ENCODE peak calls at places on chromosomes 11 and 22, in seven cellular contexts. A is left ventricle myocardium inferior; Q is CD4-positive, alpha-beta memory T cell; G is MM.1S; B is Caco-2; N is cardiac muscle cell; U is upper lobe of left lung. J is an unnamed sample.
A peak's percentile ranks its signal among the peaks of the same experiment; 100 is the strongest.

GRCh38 chr11:61027141-61027840 is 55.8 kb downstream of the CD6 start:
- DNase-seq in B (no peak), U (no peak), A (no peak), G (no peak), N (no peak), Q (no peak), J (peak; percentile 66)

GRCh38 chr22:38751422-38752346 is 4.1 kb downstream of the SUN2 start:
- DNase-seq in B (no peak), A (peak; percentile 41), G (peak; percentile 92), U (peak; percentile 81), N (no peak), Q (peak; percentile 90), J (peak; percentile 93)

GRCh38 chr11:92099183-92099582 is 125.4 kb upstream of the FAT3 start:
- DNase-seq in Q (no peak), A (no peak), G (no peak), N (no peak), U (no peak), B (no peak), J (no peak)

GRCh38 chr22:35629406-35630234 is 12.5 kb upstream of the MB start:
- DNase-seq in B (peak; percentile 47), A (no peak), Q (peak; percentile 20), N (peak; percentile 98), U (peak; percentile 61), G (peak; percentile 31), J (peak; percentile 23)

GRCh38 chr11:29310706-29311342 is 706.0 kb downstream of the KCNA4 start:
- DNase-seq in U (no peak), B (no peak), Q (no peak), G (no peak), N (no peak), A (no peak), J (no peak)

GRCh38 chr22:35839811-35840739 is 122.4 kb downstream of the APOL5 start:
- DNase-seq in N (peak; percentile 98), Q (no peak), B (peak; percentile 88), U (peak; percentile 84), G (peak; percentile 79), A (peak; percentile 82), J (no peak)

GRCh38 chr22:37569921-37570660 is 9.8 kb downstream of the LGALS2 start:
- DNase-seq in A (no peak), Q (no peak), U (peak; percentile 82), B (no peak), G (no peak), N (no peak), J (no peak)

GRCh38 chr11:115706735-115707134 is 202.5 kb upstream of the CADM1 start:
- DNase-seq in G (no peak), A (no peak), Q (no peak), U (no peak), B (no peak), N (no peak), J (no peak)

GRCh38 chr11:65585396-65586246 is 9.8 kb downstream of the EHBP1L1 start:
- DNase-seq in A (no peak), U (no peak), B (no peak), N (no peak), G (no peak), Q (no peak), J (no peak)

GRCh38 chr11:4459470-4459869 is 10.4 kb downstream of the OR52K2 start:
- DNase-seq in U (peak; percentile 62), A (no peak), N (no peak), B (no peak), G (no peak), Q (no peak), J (no peak)

GRCh38 chr11:13384837-13385417 is 78.1 kb downstream of the BTBD10 start:
- DNase-seq in U (no peak), G (peak; percentile 25), Q (peak; percentile 11), B (peak; percentile 53), N (peak; percentile 71), A (no peak), J (peak; percentile 29)

GRCh38 chr11:58616594-58616993 is 5.9 kb upstream of the CNTF start:
- DNase-seq in B (no peak), N (peak; percentile 92), A (peak; percentile 35), U (no peak), G (no peak), Q (no peak), J (no peak)

GRCh38 chr11:67024410-67024809 is 1.5 kb downstream of the SYT12 start:
- DNase-seq in N (no peak), B (no peak), A (no peak), G (peak; percentile 66), U (no peak), Q (peak; percentile 64), J (peak; percentile 52)

GRCh38 chr11:11973361-11973800 is 35.0 kb downstream of the DKK3 start:
- DNase-seq in Q (no peak), A (peak; percentile 82), G (no peak), U (peak; percentile 34), N (peak; percentile 75), B (no peak), J (no peak)

GRCh38 chr22:30424471-30425326 is 869 bp upstream of the MTFP1 start:
- DNase-seq in B (no peak), A (no peak), U (no peak), N (no peak), G (peak; percentile 40), Q (no peak), J (no peak)

GRCh38 chr22:29737251-29738117 is 17.7 kb downstream of the CABP7 start:
- DNase-seq in A (peak; percentile 22), B (no peak), Q (no peak), U (no peak), N (no peak), G (no peak), J (no peak)

GRCh38 chr11:118939948-118940598 is 14.3 kb upstream of the BCL9L start:
- DNase-seq in N (peak; percentile 65), G (peak; percentile 34), Q (peak; percentile 47), A (no peak), U (no peak), B (no peak), J (peak; percentile 82)

GRCh38 chr11:69055598-69056516 is 7.1 kb downstream of the TPCN2 start:
- DNase-seq in B (no peak), Q (no peak), A (peak; percentile 60), U (peak; percentile 71), N (no peak), G (peak; percentile 92), J (no peak)

GRCh38 chr11:3920148-3920852 is 64.8 kb downstream of the STIM1 start:
- DNase-seq in A (no peak), Q (peak; percentile 46), G (peak; percentile 42), B (no peak), U (peak; percentile 75), N (peak; percentile 82), J (peak; percentile 39)

DNA sequence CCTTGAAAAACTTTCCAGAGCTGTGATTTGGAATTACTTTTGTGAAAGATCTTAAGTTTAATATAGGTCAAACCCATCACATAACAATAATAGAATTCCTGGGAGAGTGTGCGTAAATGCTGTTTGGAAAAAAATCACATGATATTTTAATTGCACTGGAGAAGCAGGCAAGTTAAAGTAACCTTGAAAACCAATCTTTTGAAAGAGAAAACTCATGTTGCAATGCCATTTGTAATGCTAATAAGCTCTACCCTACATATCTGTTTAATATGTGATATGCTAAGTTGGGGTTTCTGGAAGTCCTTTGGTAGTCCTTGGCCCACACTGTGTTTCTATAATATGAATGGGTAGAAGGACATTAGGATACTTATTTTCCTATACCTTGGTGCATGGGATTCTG is 370.4 kb downstream of the DDX10 start:
- DNase-seq in Q (no peak), G (no peak), U (no peak), N (no peak), B (no peak), A (no peak), J (no peak)
- H3K4me1 ChIP-seq in Q (no peaks in the 10 kb centered on the region), G (no peaks in the 10 kb centered on the region), U (no peaks in the 10 kb centered on the region), N (no peaks in the 10 kb centered on the region), B (no peaks in the 10 kb centered on the region), A (no peaks in the 10 kb centered on the region), J (no peaks in the 10 kb centered on the region)

GRCh38 chr22:27099896-27100295 is 442.5 kb downstream of the MIAT start:
- DNase-seq in B (no peak), U (no peak), G (no peak), A (no peak), Q (no peak), N (no peak), J (no peak)

GRCh38 chr22:27100323-27100722 is 442.9 kb downstream of the MIAT start:
- DNase-seq in N (no peak), U (no peak), Q (no peak), A (peak; percentile 52), B (no peak), G (no peak), J (no peak)

GRCh38 chr22:27101288-27101687 is 443.9 kb downstream of the MIAT start:
- DNase-seq in B (no peak), N (no peak), U (no peak), Q (no peak), G (no peak), A (no peak), J (no peak)

GRCh38 chr22:27097933-27098332 is 440.5 kb downstream of the MIAT start:
- DNase-seq in A (no peak), U (no peak), G (no peak), B (no peak), Q (no peak), N (no peak), J (no peak)

DNA sequence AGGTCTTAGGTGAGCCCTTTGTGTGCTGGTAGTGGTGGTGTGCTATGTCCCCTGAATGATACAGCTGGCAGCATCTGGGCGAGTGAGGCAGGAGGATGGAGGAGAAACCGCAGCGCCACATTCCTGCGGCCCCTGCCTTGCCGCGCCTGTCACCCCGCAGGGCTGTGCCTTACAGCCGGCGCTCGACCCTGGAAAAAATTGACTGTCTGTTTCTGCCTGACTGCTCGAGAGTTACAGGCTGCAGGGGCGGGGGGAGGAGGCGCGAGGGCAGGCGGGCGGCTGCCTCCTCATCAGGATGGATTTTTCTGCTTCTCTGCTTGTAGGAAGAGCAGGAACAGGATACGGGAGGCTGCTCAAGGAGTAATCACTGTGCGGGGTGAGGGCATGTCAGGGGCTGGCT is 443.4 kb downstream of the MIAT start:
- DNase-seq in U (no peak), Q (no peak), A (no peak), B (no peak), G (no peak), N (peak; percentile 68), J (no peak)
- H3K4me3 ChIP-seq in U (no peak overlapping the region), Q (no peak overlapping the region), A (no peak overlapping the region), B (no peak overlapping the region), G (no peak overlapping the region), N (no peak overlapping the region), J (no peak overlapping the region)

GRCh38 chr22:42976131-42976530 is 38.8 kb downstream of the PACSIN2 start:
- DNase-seq in Q (no peak), U (no peak), B (no peak), A (no peak), G (no peak), N (no peak), J (no peak)

GRCh38 chr22:42979606-42980005 is 35.3 kb downstream of the PACSIN2 start:
- DNase-seq in A (no peak), U (no peak), B (no peak), N (no peak), G (no peak), Q (no peak), J (no peak)

GRCh38 chr22:42976534-42976933 is 38.4 kb downstream of the PACSIN2 start:
- DNase-seq in B (no peak), U (no peak), A (no peak), G (no peak), Q (no peak), N (no peak), J (no peak)

GRCh38 chr22:42977574-42977973 is 37.4 kb downstream of the PACSIN2 start:
- DNase-seq in Q (no peak), A (no peak), N (no peak), B (no peak), U (peak; percentile 64), G (no peak), J (no peak)

GRCh38 chr22:42978453-42979103 is 36.4 kb downstream of the PACSIN2 start:
- DNase-seq in A (no peak), U (no peak), N (peak; percentile 73), B (no peak), G (no peak), Q (no peak), J (no peak)
- H3K4me1 ChIP-seq in A (peaks cover 52% of the 10 kb centered on the region), U (peaks cover 33% of the 10 kb centered on the region), N (peaks cover 12% of the 10 kb centered on the region), B (peaks cover 17% of the 10 kb centered on the region), G (no peaks in the 10 kb centered on the region), Q (peaks cover 10% of the 10 kb centered on the region), J (peaks cover 4% of the 10 kb centered on the region)

GRCh38 chr11:72706579-72706978 is 32.4 kb upstream of the PDE2A start:
- DNase-seq in N (no peak), U (no peak), A (no peak), G (no peak), B (no peak), Q (no peak), J (no peak)
- H3K4me3 ChIP-seq in N (no peak overlapping the region), U (no peak overlapping the region), A (no peak overlapping the region), G (no peak overlapping the region), B (no peak overlapping the region), Q (no peak overlapping the region), J (no peak overlapping the region)

J was measured in CD4-positive, CD25-positive, alpha-beta regulatory T cell.